ENCODE peak calls at places on chromosome 19, in four cellular contexts. A, H, Y and G are unnamed samples.

GRCh38 chr19:7507884-7508283 is 8.0 kb upstream of the ZNF358 start:
- DNase-seq in H (no peak), Y (peak; percentile 96), A (no peak), G (no peak)

GRCh38 chr19:28737021-28737525 is 475.9 kb downstream of the UQCRFS1 start:
- DNase-seq in H (no peak), A (no peak), Y (peak; percentile 46), G (no peak)

GRCh38 chr19:33702606-33703437 is 81.1 kb downstream of the CHST8 start:
- DNase-seq in H (no peak), A (no peak), Y (no peak), G (no peak)

GRCh38 chr19:13892885-13893284 is 13.0 kb downstream of the BRME1 start:
- DNase-seq in H (no peak), A (no peak), Y (no peak), G (no peak)

GRCh38 chr19:46495789-46496099 is at the start of gene PNMA8B:
- DNase-seq in A (no peak), H (no peak), Y (no peak), G (no peak)

GRCh38 chr19:45881082-45881908 is 4.6 kb downstream of the IRF2BP1 start:
- DNase-seq in H (no peak), Y (no peak), A (no peak), G (no peak)

GRCh38 chr19:32831611-32832010 is 38.0 kb downstream of the SLC7A9 start:
- DNase-seq in A (no peak), H (no peak), Y (no peak), G (no peak)

GRCh38 chr19:14473073-14473790 is 1.9 kb downstream of the PTGER1 start:
- DNase-seq in A (no peak), H (no peak), Y (no peak), G (no peak)

GRCh38 chr19:10270180-10270615 is 722 bp upstream of the ICAM1 start:
- DNase-seq in Y (no peak), A (no peak), H (no peak), G (no peak)

GRCh38 chr19:40693150-40693788 is 2.8 kb upstream of the NUMBL start:
- DNase-seq in H (no peak), Y (no peak), A (no peak), G (no peak)

GRCh38 chr19:12603714-12604113 is 6.9 kb downstream of the ZNF490 start:
- DNase-seq in Y (no peak), H (no peak), A (no peak), G (peak; percentile 37)

GRCh38 chr19:16375157-16375935 is 50.7 kb downstream of the KLF2 start:
- DNase-seq in A (no peak), Y (no peak), H (no peak), G (no peak)

GRCh38 chr19:45568732-45569131 is 15.9 kb downstream of the OPA3 start:
- DNase-seq in Y (no peak), H (peak; percentile 69), A (no peak), G (no peak)

GRCh38 chr19:2627319-2627829 is 75.1 kb downstream of the GNG7 start:
- DNase-seq in H (peak; percentile 93), A (peak; percentile 68), Y (peak; percentile 99), G (no peak)

GRCh38 chr19:38451629-38452028 is 18.1 kb downstream of the RYR1 start:
- DNase-seq in A (no peak), Y (no peak), H (no peak), G (no peak)

GRCh38 chr19:53091413-53091812 is 11.8 kb downstream of the ZNF160 start:
- DNase-seq in Y (no peak), A (no peak), H (no peak), G (no peak)

GRCh38 chr19:18879579-18880373 is 16.2 kb downstream of the CERS1 start:
- DNase-seq in A (no peak), H (no peak), Y (no peak), G (no peak)

GRCh38 chr19:13865578-13866462 is 11.1 kb upstream of the NANOS3 start:
- DNase-seq in H (no peak), A (no peak), Y (no peak), G (no peak)

GRCh38 chr19:41811036-41811435 is 14.6 kb downstream of the CEACAM3 start:
- DNase-seq in Y (no peak), A (no peak), H (no peak), G (no peak)

GRCh38 chr19:45166723-45167252 is 6.0 kb upstream of the NKPD1 start:
- DNase-seq in A (no peak), H (no peak), Y (no peak), G (no peak)

GRCh38 chr19:12202250-12202649 is 39.4 kb downstream of the ZNF136 start:
- DNase-seq in Y (no peak), H (no peak), A (peak; percentile 60), G (no peak)

GRCh38 chr19:50676625-50677197 is 27.5 kb downstream of the C19orf81 start:
- DNase-seq in Y (no peak), H (no peak), A (no peak), G (no peak)

GRCh38 chr19:5951338-5951861 is 26.5 kb downstream of the RANBP3 start:
- DNase-seq in Y (no peak), A (no peak), H (no peak), G (no peak)

GRCh38 chr19:11324079-11324661 is 15.3 kb downstream of the RAB3D start:
- DNase-seq in A (peak; percentile 66), H (peak; percentile 53), Y (no peak), G (no peak)

GRCh38 chr19:50974702-50975555 is 5.5 kb upstream of the KLK6 start:
- DNase-seq in H (no peak), A (no peak), Y (no peak), G (no peak)

GRCh38 chr19:18297308-18297707 is 15.9 kb upstream of the JUND start:
- DNase-seq in A (no peak), H (no peak), Y (no peak), G (no peak)

DNA sequence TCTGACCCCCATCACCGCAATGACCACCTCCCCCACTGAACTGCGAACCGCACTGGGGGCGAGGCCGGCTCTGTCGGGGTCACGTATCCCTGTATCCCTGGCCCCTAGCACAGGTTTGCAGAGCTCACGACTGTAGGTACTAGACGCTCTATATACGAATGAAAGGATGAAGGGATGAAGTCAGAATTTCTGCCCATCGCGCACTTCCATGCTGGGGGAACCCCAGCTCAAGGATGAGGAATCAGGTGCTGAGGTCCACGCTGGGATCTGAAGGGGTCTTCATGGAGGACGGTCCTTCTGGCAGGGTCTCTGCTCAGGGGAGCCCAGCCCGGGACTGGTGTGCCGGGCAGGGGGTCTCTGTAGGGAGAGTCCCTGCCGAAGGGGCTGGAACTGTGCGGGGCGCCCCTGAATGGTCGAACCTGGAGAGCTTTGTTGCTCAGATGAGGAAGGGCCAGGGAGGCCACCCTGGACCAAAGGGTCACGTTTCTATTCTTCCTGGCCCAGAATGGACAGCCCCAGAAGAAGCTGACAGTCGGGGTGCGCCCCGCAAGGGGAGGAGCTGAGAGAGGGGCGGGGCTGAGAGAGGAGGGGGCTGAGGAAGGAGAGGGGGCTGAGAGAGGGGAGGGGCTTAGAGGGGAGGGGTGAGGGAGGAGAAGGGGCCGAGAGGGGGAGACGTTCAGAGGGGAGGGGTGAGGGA is 37.9 kb upstream of the SEMA6B start:
- DNase-seq in H (no peak), Y (no peak), A (no peak), G (no peak)
- TF ChIP-seq POLR2A in H (no peak), Y (no peak), A (no peak), G (no peak)

GRCh38 chr19:44113138-44113783 is at the start of gene ZNF225:
- DNase-seq in Y (peak; percentile 91), H (peak; percentile 98), A (peak; percentile 92), G (peak; percentile 71)
- TF ChIP-seq POLR2A in Y (peak; percentile 46), H (peak; percentile 17), A (no peak), G (peak; percentile 64)

GRCh38 chr19:1216756-1217155 is 11.2 kb downstream of the STK11 start:
- DNase-seq in A (no peak), H (no peak), Y (no peak), G (no peak)

GRCh38 chr19:1214299-1214861 is 8.8 kb downstream of the STK11 start:
- DNase-seq in A (no peak), Y (no peak), H (no peak), G (no peak)

GRCh38 chr19:1214862-1215731 is 9.5 kb downstream of the STK11 start:
- DNase-seq in H (no peak), Y (no peak), A (no peak), G (no peak)

GRCh38 chr19:1211494-1212234 is 6.1 kb downstream of the STK11 start:
- DNase-seq in A (no peak), H (no peak), Y (no peak), G (no peak)

DNA sequence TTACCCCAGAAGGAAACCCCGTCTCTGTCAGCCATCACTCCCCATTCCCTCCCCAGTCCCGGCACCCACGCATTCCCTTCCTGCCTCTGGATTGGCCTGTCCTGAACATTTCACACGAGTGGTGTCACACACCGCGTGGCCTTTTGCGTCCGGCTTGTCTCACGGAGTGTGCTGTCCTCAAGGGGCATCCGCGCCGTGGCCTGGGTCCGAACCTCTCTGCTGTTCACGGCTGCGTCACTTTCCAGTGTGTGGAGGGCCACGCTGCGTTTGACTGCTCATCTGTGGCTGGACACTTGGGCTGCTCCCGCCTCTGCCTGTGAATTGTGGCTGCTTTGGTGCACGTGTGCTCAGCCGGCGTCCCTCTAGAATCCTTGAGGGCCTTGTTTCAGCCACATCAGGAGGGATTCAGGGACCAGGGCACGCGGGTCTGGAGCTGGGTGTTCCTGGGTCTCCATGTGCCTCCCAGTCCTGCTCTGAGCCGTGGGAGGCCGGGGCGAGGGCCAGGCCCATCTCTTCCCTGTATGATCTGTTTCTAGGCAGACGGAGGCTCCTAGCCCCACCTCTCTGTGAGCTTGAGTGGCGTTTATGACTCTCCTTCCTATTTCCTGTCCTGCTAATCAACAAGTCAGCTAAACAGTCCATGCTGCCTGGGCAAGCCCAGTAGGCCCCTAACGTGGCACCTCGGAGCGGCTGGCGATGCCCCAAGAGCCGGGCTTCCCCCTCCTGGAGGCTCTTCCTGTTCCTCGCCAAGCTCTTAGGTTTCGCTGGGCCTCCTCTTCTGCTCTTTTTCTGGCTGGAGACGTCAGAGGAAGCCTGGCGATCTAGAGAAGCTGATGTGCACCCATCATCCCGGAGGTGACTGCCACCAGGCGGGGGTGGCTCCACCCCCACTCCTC is 8.1 kb downstream of the STK11 start:
- DNase-seq in Y (no peak), H (peak; percentile 59), A (no peak), G (no peak)
- TF ChIP-seq POLR2A in Y (no peak), H (peak; percentile 32), A (no peak), G (no peak)

GRCh38 chr19:36103842-36104552 is 6.9 kb upstream of the OVOL3 start:
- DNase-seq in A (no peak), H (no peak), Y (peak; percentile 68), G (no peak)

GRCh38 chr19:36103040-36103626 is 7.8 kb upstream of the OVOL3 start:
- DNase-seq in A (no peak), H (no peak), Y (no peak), G (no peak)

GRCh38 chr19:36108684-36109083 is 2.3 kb upstream of the OVOL3 start:
- DNase-seq in A (no peak), H (no peak), Y (no peak), G (no peak)

GRCh38 chr19:36106991-36107390 is 4.0 kb upstream of the OVOL3 start:
- DNase-seq in Y (no peak), H (no peak), A (no peak), G (no peak)

DNA sequence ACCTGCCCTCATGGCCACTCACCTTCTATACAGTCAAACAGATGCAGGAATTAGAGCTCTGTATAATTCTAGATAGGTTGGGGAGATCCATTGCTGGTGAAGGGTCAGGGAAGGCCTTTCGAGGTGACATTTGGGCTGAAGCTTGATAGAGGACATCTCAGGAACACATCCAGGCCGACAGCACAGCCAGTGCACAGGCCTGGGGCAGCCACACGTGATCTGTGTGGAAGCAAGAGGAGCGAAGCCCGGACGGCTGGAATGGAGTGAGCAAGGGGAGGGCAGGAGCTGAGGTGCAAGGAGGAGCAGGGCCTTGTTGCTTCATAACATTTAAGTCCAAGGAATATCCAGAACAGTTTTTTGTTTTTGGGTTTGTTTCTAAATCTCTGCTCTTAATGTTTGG is 4.5 kb upstream of the OVOL3 start:
- DNase-seq in A (no peak), Y (no peak), H (no peak), G (no peak)
- TF ChIP-seq POLR2A in A (no peak), Y (no peak), H (no peak), G (no peak)